ENCODE peak calls at places on chromosomes 2 and 18, in six cellular contexts. Y, C, K, X, A and U are unnamed samples. For H3K9me3, the result is how much of the 10 kb centered on the place peaks cover.

GRCh38 chr2:154049561-154049960 is 177.8 kb downstream of the GALNT13 start:
- DNase-seq in Y (no peak), C (no peak), K (no peak), X (no peak), A (no peak), U (no peak)

GRCh38 chr2:40371525-40372277 is 80.2 kb downstream of the SLC8A1 start:
- DNase-seq in Y (peak), C (no peak), K (no peak), X (no peak), A (no peak), U (no peak)

GRCh38 chr2:153986488-153987229 is 114.9 kb downstream of the GALNT13 start:
- DNase-seq in Y (no peak), C (peak), K (no peak), X (no peak), A (no peak), U (no peak)

GRCh38 chr2:111522231-111522768 is 361.7 kb downstream of the ANAPC1 start:
- DNase-seq in Y (no peak), C (no peak), K (no peak), X (no peak), A (no peak), U (no peak)

GRCh38 chr2:54750040-54750439 is 26.6 kb downstream of the EML6 start:
- DNase-seq in Y (no peak), C (no peak), K (no peak), X (no peak), A (no peak), U (no peak)

GRCh38 chr18:78743078-78743477 is 236.5 kb upstream of the SALL3 start:
- DNase-seq in Y (no peak), C (no peak), K (peak), X (no peak), A (peak), U (peak)

GRCh38 chr2:239161711-239162140 is 239.1 kb downstream of the HDAC4 start:
- DNase-seq in Y (no peak), C (no peak), K (no peak), X (peak), A (peak), U (peak)

GRCh38 chr2:201151127-201152074 is 31.5 kb upstream of the CASP10 start:
- DNase-seq in Y (no peak), C (peak), K (no peak), X (no peak), A (no peak), U (no peak)

GRCh38 chr2:205714058-205714776 is 31.9 kb downstream of the NRP2 start:
- DNase-seq in Y (no peak), C (no peak), K (no peak), X (no peak), A (no peak), U (no peak)

GRCh38 chr2:236940497-236940896 is 145.2 kb upstream of the COPS8 start:
- DNase-seq in Y (no peak), C (no peak), K (no peak), X (no peak), A (no peak), U (no peak)

GRCh38 chr2:169716229-169716886 is 17.3 kb upstream of the KLHL23 start:
- DNase-seq in Y (peak), C (no peak), K (peak), X (no peak), A (no peak), U (no peak)

GRCh38 chr18:49843131-49843530 is 29.8 kb upstream of the ACAA2 start:
- DNase-seq in Y (no peak), C (no peak), K (no peak), X (no peak), A (no peak), U (no peak)

GRCh38 chr18:48563027-48563426 is 24.2 kb downstream of the CTIF start:
- DNase-seq in Y (no peak), C (no peak), K (no peak), X (no peak), A (no peak), U (no peak)

GRCh38 chr2:207469953-207470699 is 59.6 kb upstream of the CREB1 start:
- DNase-seq in Y (no peak), C (no peak), K (no peak), X (no peak), A (no peak), U (no peak)

GRCh38 chr18:65994294-65994693 is 243.5 kb downstream of the CDH7 start:
- DNase-seq in Y (no peak), C (no peak), K (no peak), X (no peak), A (no peak), U (no peak)

GRCh38 chr2:70304501-70304900 is 2.6 kb upstream of the FAM136A start:
- DNase-seq in Y (no peak), C (no peak), K (no peak), X (no peak), A (no peak), U (no peak)

GRCh38 chr2:196652869-196653268 is 13.4 kb downstream of the CCDC150 start:
- DNase-seq in Y (no peak), C (no peak), K (no peak), X (no peak), A (no peak), U (no peak)

GRCh38 chr2:196651387-196652094 is 12.0 kb downstream of the CCDC150 start:
- DNase-seq in Y (no peak), C (no peak), K (no peak), X (no peak), A (no peak), U (no peak)

GRCh38 chr2:196653843-196654242 is 14.3 kb downstream of the CCDC150 start:
- DNase-seq in Y (no peak), C (no peak), K (no peak), X (no peak), A (no peak), U (no peak)

DNA sequence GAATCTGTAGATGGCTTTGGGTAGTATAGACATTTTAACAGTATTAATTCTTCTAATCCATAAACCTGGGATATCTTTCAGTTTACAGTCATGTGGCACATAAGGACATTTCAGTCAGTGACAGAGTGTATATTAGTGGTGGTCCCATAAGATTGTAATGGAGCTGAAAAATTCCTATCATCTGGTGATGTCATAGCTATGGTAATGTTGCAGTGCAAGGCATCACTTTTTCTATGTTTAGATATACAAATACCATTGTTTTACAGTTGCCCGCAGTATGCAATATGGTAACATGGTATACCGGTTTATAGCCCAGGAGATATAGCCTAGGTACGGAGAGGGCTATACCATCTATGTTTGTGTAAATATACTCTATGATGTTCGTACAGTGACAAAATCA is 9.7 kb downstream of the CCDC150 start:
- DNase-seq in Y (no peak), C (no peak), K (no peak), X (no peak), A (no peak), U (no peak)
- H3K9me3 ChIP-seq in Y (under half), C (under half), K (under half), X (under half), A (under half), U (under half)

GRCh38 chr2:42795871-42796301 is 3.5 kb upstream of the HAAO start:
- DNase-seq in Y (no peak), C (no peak), K (no peak), X (no peak), A (no peak), U (no peak)
- TF ChIP-seq POLR2AphosphoS5 in Y (no peak), C (no peak), K (peak), X (no peak), A (no peak), U (no peak)

GRCh38 chr2:224208443-224208842 is 169.4 kb upstream of the SERPINE2 start:
- DNase-seq in Y (no peak), C (no peak), K (no peak), X (no peak), A (no peak), U (no peak)
- H3K9me3 ChIP-seq in Y (under half), C (under half), K (under half), X (under half), A (under half), U (under half)

DNA sequence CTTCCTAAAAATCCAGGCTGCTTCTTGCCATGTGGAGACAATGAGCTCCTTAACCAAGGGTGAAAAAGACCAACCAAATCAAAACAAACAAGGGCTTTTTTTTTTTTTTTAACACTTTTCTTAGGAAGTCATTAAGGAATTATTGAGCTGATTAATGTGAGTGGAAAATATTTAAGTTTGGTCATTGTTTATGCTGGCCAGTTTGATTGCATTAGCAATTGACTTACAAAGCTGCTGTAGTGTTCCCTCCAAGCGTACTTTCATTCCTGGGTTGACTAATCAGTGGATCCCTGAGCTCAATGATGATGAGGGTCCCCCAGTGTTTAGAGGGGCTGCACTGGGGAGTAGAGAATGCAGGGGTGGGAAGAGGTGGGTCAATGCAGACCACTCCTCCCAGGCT is 119.3 kb downstream of the PRKCE start:
- DNase-seq in Y (no peak), C (no peak), K (no peak), X (no peak), A (no peak), U (no peak)
- TF ChIP-seq POLR2AphosphoS5 in Y (no peak), C (no peak), K (no peak), X (no peak), A (no peak), U (no peak)

DNA sequence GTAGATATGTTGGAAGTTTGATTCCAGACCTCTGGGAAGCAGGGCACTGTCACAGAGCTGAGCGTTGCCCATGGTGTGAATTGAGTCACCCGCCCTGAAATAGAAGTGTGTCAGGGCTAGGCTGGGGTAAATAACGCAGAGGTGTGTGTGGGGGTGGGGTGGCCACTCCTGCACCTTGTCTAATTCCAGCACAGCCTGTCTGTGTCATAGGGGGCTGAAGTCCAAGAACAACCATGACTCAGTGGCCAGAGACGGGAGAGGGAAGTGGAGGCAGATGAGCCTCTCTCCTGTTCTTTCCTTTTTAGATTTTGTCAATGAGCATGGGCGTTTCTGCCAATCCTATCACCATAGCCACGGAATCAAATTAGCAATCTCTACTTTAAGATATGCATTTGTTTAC is 852.8 kb downstream of the DCDC2C start:
- DNase-seq in Y (no peak), C (no peak), K (no peak), X (no peak), A (no peak), U (no peak)
- H3K9me3 ChIP-seq in Y (under half), C (under half), K (under half), X (under half), A (under half), U (under half)

DNA sequence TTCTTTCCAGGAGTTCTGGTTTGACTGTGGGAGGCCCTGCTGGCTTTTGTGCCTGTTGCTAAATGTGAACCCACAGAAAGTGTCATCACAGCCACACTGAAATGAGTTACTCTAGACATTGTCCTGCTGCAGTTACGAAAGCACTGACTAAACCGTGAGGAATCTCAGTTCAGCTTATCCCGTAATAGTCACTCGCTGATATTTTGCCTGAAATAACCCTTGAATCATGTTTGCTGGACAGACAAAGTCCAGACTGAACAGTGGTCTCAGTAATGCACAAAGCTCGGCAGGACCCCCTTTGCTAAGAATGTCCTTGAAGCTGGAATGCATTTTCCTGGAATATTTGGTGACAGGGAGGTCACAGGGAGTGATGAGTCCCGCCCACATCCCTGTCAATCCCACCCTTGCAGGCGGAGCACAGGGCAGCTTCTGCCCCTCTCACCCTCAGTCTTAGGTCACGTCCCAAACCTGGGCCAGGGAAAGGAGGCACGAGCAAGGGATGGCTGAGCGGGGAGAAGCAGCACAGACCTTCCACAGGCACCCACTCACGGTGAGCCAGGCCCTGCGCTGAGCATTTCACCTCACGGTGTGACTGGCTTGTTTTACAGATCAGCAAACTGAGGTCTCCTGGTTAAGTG is 53.4 kb downstream of the ADI1 start:
- DNase-seq in Y (no peak), C (no peak), K (no peak), X (no peak), A (no peak), U (peak)
- TF ChIP-seq POLR2AphosphoS5 in Y (no peak), C (no peak), K (peak), X (no peak), A (no peak), U (no peak)

GRCh38 chr2:234694244-234695013 is 197.5 kb upstream of the ARL4C start:
- DNase-seq in Y (no peak), C (peak), K (peak), X (no peak), A (no peak), U (no peak)

GRCh38 chr2:234691968-234692955 is 195.4 kb upstream of the ARL4C start:
- DNase-seq in Y (no peak), C (no peak), K (no peak), X (no peak), A (no peak), U (peak)

GRCh38 chr2:234699456-234699855 is 202.6 kb upstream of the ARL4C start:
- DNase-seq in Y (no peak), C (no peak), K (no peak), X (no peak), A (no peak), U (no peak)

GRCh38 chr2:234691226-234691600 is 194.3 kb upstream of the ARL4C start:
- DNase-seq in Y (no peak), C (no peak), K (no peak), X (no peak), A (no peak), U (no peak)

DNA sequence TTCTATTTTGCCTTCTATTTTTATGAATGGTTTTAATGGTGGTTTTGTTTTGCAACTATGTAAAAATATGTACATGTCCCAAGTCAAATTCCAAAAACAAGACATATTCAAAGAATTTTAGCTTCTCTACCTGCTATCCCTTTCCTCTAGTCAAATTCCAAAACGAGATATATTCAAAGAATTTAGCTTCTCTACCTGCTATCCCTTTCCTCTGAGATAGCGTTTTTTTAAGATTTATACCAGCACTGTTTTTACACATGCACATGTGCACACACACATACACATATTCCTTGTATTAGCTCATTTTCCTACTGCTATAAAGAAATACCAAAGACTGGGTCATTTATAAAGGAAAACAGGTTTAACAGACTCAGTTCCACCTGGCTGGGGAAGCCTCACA is 199.1 kb upstream of the ARL4C start:
- DNase-seq in Y (no peak), C (no peak), K (no peak), X (no peak), A (no peak), U (no peak)
- H3K9me3 ChIP-seq in Y (under half), C (under half), K (under half), X (under half), A (under half), U (under half)

DNA sequence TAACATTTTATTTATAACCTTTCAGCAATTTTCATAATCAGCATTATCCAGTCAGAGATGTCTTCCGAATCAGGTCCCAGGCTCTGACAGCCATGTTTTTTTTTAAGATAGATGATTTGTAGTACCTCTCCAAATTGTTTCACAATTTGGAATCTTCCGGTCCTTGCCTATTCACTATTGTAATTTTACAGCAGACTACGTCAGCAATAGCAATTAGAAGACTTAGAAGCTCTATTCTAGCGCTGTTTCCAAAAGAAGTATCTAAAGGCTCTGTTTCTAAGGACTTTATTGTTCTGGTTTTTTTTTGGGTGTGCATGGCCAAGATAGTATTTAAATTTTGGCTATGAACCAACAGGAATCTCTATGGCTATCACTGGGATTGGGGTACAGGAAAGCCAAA is 94.6 kb upstream of the PELI1 start:
- DNase-seq in Y (no peak), C (no peak), K (no peak), X (no peak), A (no peak), U (no peak)
- TF ChIP-seq POLR2AphosphoS5 in Y (no peak), C (no peak), K (no peak), X (no peak), A (no peak), U (no peak)

GRCh38 chr18:39396168-39396567 is 1830.6 kb upstream of the CELF4 start:
- DNase-seq in Y (no peak), C (no peak), K (no peak), X (no peak), A (no peak), U (no peak)
- H3K9me3 ChIP-seq in Y (under half), C (under half), K (under half), X (under half), A (under half), U (under half)